ENCODE peak calls at places on chromosomes 12 and 14, in five cellular contexts. X, G, D, E and T are unnamed samples.
A peak's percentile ranks its signal among the peaks of the same experiment; 100 is the strongest.

GRCh38 chr12:79420146-79420618 is 270.6 kb downstream of the PAWR start:
- DNase-seq in X (peak; percentile 84), G (peak; percentile 4), D (peak; percentile 92), E (no peak), T (no peak)

GRCh38 chr12:129790331-129790730 is 113.5 kb downstream of the TMEM132D start:
- DNase-seq in X (no peak), G (no peak), D (no peak), E (no peak), T (no peak)

GRCh38 chr14:23468704-23469126 is 788 bp upstream of the NGDN start:
- DNase-seq in X (no peak), G (no peak), D (no peak), E (no peak), T (no peak)

GRCh38 chr14:68099348-68100045 is 279.9 kb downstream of the RAD51B start:
- DNase-seq in X (no peak), G (no peak), D (no peak), E (peak; percentile 31), T (no peak)

GRCh38 chr12:111312016-111312415 is 56.9 kb downstream of the PHETA1 start:
- DNase-seq in X (no peak), G (no peak), D (no peak), E (no peak), T (no peak)

GRCh38 chr12:41190360-41190759 is 2.2 kb downstream of the PDZRN4 start:
- DNase-seq in X (no peak), G (peak; percentile 33), D (peak; percentile 34), E (no peak), T (no peak)

GRCh38 chr12:27554421-27555186 is 30.6 kb downstream of the PPFIBP1 start:
- DNase-seq in X (no peak), G (no peak), D (peak; percentile 55), E (peak; percentile 66), T (no peak)

GRCh38 chr14:46058964-46059580 is 592.5 kb downstream of the RPL10L start:
- DNase-seq in X (no peak), G (no peak), D (no peak), E (no peak), T (no peak)

GRCh38 chr14:54108481-54109471 is 152.2 kb upstream of the BMP4 start:
- DNase-seq in X (peak; percentile 48), G (no peak), D (peak; percentile 88), E (no peak), T (no peak)

GRCh38 chr12:50725011-50725899 is 38.6 kb upstream of the ATF1 start:
- DNase-seq in X (no peak), G (no peak), D (no peak), E (no peak), T (no peak)

GRCh38 chr14:71322660-71323250 is 415.5 kb downstream of the PCNX1 start:
- DNase-seq in X (no peak), G (peak; percentile 7), D (peak; percentile 56), E (no peak), T (no peak)

GRCh38 chr14:55399183-55399582 is 12.4 kb downstream of the ATG14 start:
- DNase-seq in X (no peak), G (no peak), D (no peak), E (no peak), T (no peak)

GRCh38 chr12:29710104-29710503 is 73.6 kb downstream of the TMTC1 start:
- DNase-seq in X (no peak), G (no peak), D (no peak), E (no peak), T (no peak)

GRCh38 chr12:50763637-50764115 is at the start of gene ATF1:
- DNase-seq in X (peak; percentile 79), G (peak; percentile 93), D (peak; percentile 90), E (peak; percentile 90), T (peak; percentile 92)

GRCh38 chr14:54570651-54571415 is 3.9 kb downstream of the SAMD4A start:
- DNase-seq in X (peak; percentile 74), G (no peak), D (peak; percentile 46), E (no peak), T (no peak)

GRCh38 chr12:91388573-91388972 is 206.0 kb upstream of the DCN start:
- DNase-seq in X (no peak), G (no peak), D (no peak), E (no peak), T (no peak)

GRCh38 chr14:105273062-105273461 is 24.7 kb downstream of the BTBD6 start:
- DNase-seq in X (no peak), G (no peak), D (no peak), E (no peak), T (peak; percentile 57)

GRCh38 chr14:103133213-103134140 is 10.2 kb downstream of the TNFAIP2 start:
- DNase-seq in X (no peak), G (no peak), D (no peak), E (no peak), T (no peak)

GRCh38 chr14:104115131-104115600 is 23.2 kb upstream of the KIF26A start:
- DNase-seq in X (no peak), G (no peak), D (no peak), E (no peak), T (peak; percentile 21)

GRCh38 chr12:56593909-56594621 is 36.1 kb downstream of the BAZ2A start:
- DNase-seq in X (peak; percentile 55), G (peak; percentile 23), D (peak; percentile 85), E (peak; percentile 32), T (peak; percentile 46)

GRCh38 chr14:64572721-64573508 is 23.2 kb downstream of the PPP1R36 start:
- DNase-seq in X (peak; percentile 30), G (no peak), D (no peak), E (no peak), T (no peak)

GRCh38 chr14:54676822-54677708 is 110.1 kb downstream of the SAMD4A start:
- DNase-seq in X (peak; percentile 79), G (no peak), D (peak; percentile 92), E (peak; percentile 44), T (no peak)

GRCh38 chr14:45181329-45181728 is 45.6 kb downstream of the FANCM start:
- DNase-seq in X (no peak), G (no peak), D (no peak), E (no peak), T (no peak)